ENCODE peak calls at places on chromosomes 1 and 21, in four cellular contexts. F is GOT3, H is NCI-H1436, A is Caki2. N is an unnamed sample.

GRCh38 chr1:160704250-160704649 is 7.4 kb downstream of the CD48 start:
- DNase-seq in F (no peak), H (no peak), A (no peak), N (no peak)

GRCh38 chr1:180927841-180928240 is 15.1 kb downstream of the KIAA1614 start:
- DNase-seq in F (no peak), H (no peak), A (no peak), N (no peak)

GRCh38 chr1:111600886-111601386 is 18.7 kb upstream of the RAP1A start:
- DNase-seq in F (no peak), H (no peak), A (no peak), N (no peak)

GRCh38 chr1:219058891-219059820 is 114.5 kb upstream of the LYPLAL1 start:
- DNase-seq in F (no peak), H (no peak), A (no peak), N (no peak)

GRCh38 chr1:220271706-220272046 is 577 bp downstream of the RAB3GAP2 start:
- DNase-seq in F (no peak), H (no peak), A (no peak), N (no peak)

GRCh38 chr1:56453016-56453721 is 126.2 kb downstream of the PLPP3 start:
- DNase-seq in F (no peak), H (no peak), A (no peak), N (no peak)

GRCh38 chr1:16141573-16142336 is 14.1 kb downstream of the EPHA2 start:
- DNase-seq in F (no peak), H (no peak), A (no peak), N (peak)

GRCh38 chr1:161367684-161368398 is at the start of gene CFAP126:
- DNase-seq in F (no peak), H (peak), A (peak), N (peak)

GRCh38 chr1:219900201-219900600 is 28.2 kb downstream of the SLC30A10 start:
- DNase-seq in F (no peak), H (no peak), A (no peak), N (peak)

GRCh38 chr1:229273507-229274232 is 2.8 kb downstream of the RAB4A start:
- DNase-seq in F (no peak), H (no peak), A (peak), N (no peak)

GRCh38 chr21:28138272-28138671 is 854.4 kb downstream of the LTN1 start:
- DNase-seq in F (no peak), H (no peak), A (no peak), N (no peak)

N was measured in brain pericyte.